ENCODE peak calls at places on chromosomes 5 and 9, in four cellular contexts. F, V, N and W are unnamed samples.

GRCh38 chr5:173881811-173882575 is 6.2 kb upstream of the CPEB4 start:
- DNase-seq in F (no peak), V (no peak), N (peak), W (peak)

GRCh38 chr9:114588671-114589526 is 1.3 kb downstream of the ATP6V1G1 start:
- DNase-seq in F (peak), V (no peak), N (peak), W (peak)

GRCh38 chr5:147763791-147764525 is 18.6 kb downstream of the JAKMIP2 start:
- DNase-seq in F (peak), V (no peak), N (peak), W (peak)

GRCh38 chr9:2208465-2208864 is 193.3 kb downstream of the SMARCA2 start:
- DNase-seq in F (peak), V (no peak), N (no peak), W (no peak)

GRCh38 chr5:150144211-150144801 is 11.3 kb downstream of the PDGFRB start:
- DNase-seq in F (peak), V (no peak), N (no peak), W (peak)

GRCh38 chr5:111367081-111367480 is 142.9 kb downstream of the CAMK4 start:
- DNase-seq in F (peak), V (no peak), N (peak), W (peak)

GRCh38 chr9:113139225-113139829 is 11.5 kb upstream of the SLC31A2 start:
- DNase-seq in F (no peak), V (no peak), N (no peak), W (no peak)

GRCh38 chr5:30505014-30505886 is 688.2 kb upstream of the CDH6 start:
- DNase-seq in F (no peak), V (no peak), N (peak), W (no peak)

GRCh38 chr5:154779105-154779504 is 23.9 kb downstream of the LARP1 start:
- DNase-seq in F (peak), V (peak), N (peak), W (peak)

GRCh38 chr9:89422151-89422918 is 75.6 kb downstream of the SEMA4D start:
- DNase-seq in F (peak), V (no peak), N (peak), W (peak)

GRCh38 chr9:121818841-121819430 is 167.5 kb downstream of the DAB2IP start:
- DNase-seq in F (no peak), V (no peak), N (no peak), W (no peak)

GRCh38 chr9:82031538-82032280 is 43.1 kb downstream of the SPATA31D1 start:
- DNase-seq in F (peak), V (no peak), N (peak), W (peak)

GRCh38 chr5:142320851-142321560 is 3.8 kb downstream of the SPRY4 start:
- DNase-seq in F (peak), V (no peak), N (no peak), W (no peak)

GRCh38 chr9:93183663-93184438 is at the start of gene WNK2:
- DNase-seq in F (no peak), V (peak), N (peak), W (peak)

GRCh38 chr5:151081426-151082273 is 816 bp upstream of the TNIP1 start:
- DNase-seq in F (peak), V (no peak), N (peak), W (peak)

GRCh38 chr5:127899214-127899610 is 184.4 kb upstream of the SLC12A2 start:
- DNase-seq in F (no peak), V (no peak), N (no peak), W (peak)

GRCh38 chr5:148808864-148809642 is 17.4 kb upstream of the ADRB2 start:
- DNase-seq in F (no peak), V (no peak), N (peak), W (no peak)

GRCh38 chr5:45132972-45133371 is 324.2 kb downstream of the MRPS30 start:
- DNase-seq in F (no peak), V (no peak), N (no peak), W (no peak)

GRCh38 chr5:144189800-144190429 is 19.2 kb downstream of the KCTD16 start:
- DNase-seq in F (peak), V (peak), N (peak), W (peak)

GRCh38 chr9:13033959-13034695 is 245.4 kb downstream of the MPDZ start:
- DNase-seq in F (peak), V (peak), N (peak), W (peak)

GRCh38 chr5:81748556-81748955 is 2.3 kb downstream of the SSBP2 start:
- DNase-seq in F (no peak), V (no peak), N (no peak), W (peak)

GRCh38 chr9:81605154-81605670 is 84.1 kb downstream of the TLE1 start:
- DNase-seq in F (no peak), V (no peak), N (peak), W (no peak)

GRCh38 chr5:30574761-30575160 is 618.7 kb upstream of the CDH6 start:
- DNase-seq in F (no peak), V (no peak), N (no peak), W (no peak)

GRCh38 chr9:129889461-129889935 is 54.2 kb downstream of the USP20 start:
- DNase-seq in F (no peak), V (no peak), N (no peak), W (no peak)

GRCh38 chr5:42855386-42855785 is 43.7 kb upstream of the SELENOP start:
- DNase-seq in F (no peak), V (no peak), N (no peak), W (no peak)

GRCh38 chr9:124439661-124440243 is 10.5 kb upstream of the ADGRD2 start:
- DNase-seq in F (no peak), V (no peak), N (no peak), W (no peak)

GRCh38 chr9:123011878-123012528 is 21.5 kb upstream of the GPR21 start:
- DNase-seq in F (peak), V (no peak), N (no peak), W (peak)

GRCh38 chr5:166493627-166494026 is 1797.8 kb upstream of the WWC1 start:
- DNase-seq in F (peak), V (no peak), N (no peak), W (no peak)

GRCh38 chr5:62312674-62313073 is 6.7 kb downstream of the KIF2A start:
- DNase-seq in F (no peak), V (no peak), N (no peak), W (peak)

GRCh38 chr5:96133337-96134094 is 171.9 kb upstream of the ELL2 start:
- DNase-seq in F (no peak), V (no peak), N (peak), W (no peak)

GRCh38 chr5:124162782-124163532 is 583.5 kb downstream of the ZNF608 start:
- DNase-seq in F (no peak), V (no peak), N (peak), W (peak)

GRCh38 chr5:10987881-10988504 is 227.0 kb upstream of the DAP start:
- DNase-seq in F (peak), V (peak), N (peak), W (peak)

GRCh38 chr5:74127377-74128338 is 501.7 kb downstream of the ARHGEF28 start:
- DNase-seq in F (peak), V (peak), N (peak), W (no peak)

DNA sequence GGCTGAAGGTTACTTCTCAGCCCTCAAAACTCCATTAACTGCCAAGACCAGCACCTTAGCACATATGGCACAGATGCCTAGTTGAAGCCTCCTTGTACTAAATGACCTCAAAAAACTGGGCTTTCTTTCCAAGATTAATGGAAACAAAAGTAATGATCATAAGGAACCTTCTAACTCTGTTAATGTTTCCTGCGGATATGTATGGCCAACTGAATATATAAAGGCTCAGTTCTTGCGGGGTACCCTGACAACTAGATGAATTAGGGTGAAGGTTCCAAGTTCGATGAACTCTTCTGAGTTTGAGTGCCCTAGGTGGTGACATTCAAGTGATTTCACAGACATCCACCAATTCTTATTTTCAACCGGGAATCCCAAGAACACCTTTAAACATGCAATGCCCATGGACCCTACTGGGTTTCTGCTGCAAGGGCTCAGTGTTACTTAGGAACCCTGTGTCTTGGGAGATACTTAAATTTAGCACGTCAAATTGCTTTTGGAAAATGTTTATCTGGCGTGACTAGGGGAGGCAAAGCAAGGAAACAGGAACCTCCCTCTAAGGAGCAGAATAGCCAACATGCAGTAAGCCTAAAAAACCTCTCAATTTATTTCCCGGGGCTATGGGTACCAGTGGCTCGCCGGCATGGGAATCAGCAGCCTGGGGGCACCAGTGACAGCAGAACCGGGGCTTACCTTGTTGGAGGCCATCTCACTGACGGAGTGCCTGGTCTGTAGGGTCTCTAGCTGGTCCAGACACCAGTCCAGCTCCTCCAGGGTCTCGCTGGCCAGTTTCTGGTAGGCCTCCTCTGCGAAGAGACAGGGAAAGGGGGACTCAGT is 455.5 kb downstream of the RAB3C start:
- DNase-seq in F (peak), V (no peak), N (no peak), W (peak)
- TF ChIP-seq CTCF in F (no peak), V (no peak), N (no peak), W (no peak)

DNA sequence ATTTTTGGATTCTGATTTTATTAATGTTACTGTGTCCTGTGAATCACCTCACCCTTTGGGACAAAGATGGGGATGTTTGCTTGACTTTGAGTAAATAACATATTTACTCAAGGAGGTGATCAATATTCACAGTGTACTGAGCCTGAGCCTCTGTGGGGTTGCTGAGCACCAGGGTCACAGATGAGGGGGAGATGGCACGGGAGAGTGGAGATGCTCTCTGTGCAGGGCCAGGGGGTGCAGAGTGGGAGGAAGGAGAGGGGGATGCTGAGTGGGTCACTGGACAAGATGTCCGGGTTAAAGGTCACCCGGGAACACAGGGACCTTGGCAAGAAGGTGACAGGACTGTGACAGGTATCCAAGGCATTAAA is 4.0 kb downstream of the SQSTM1 start:
- DNase-seq in F (no peak), V (no peak), N (no peak), W (no peak)
- H3K4me3 ChIP-seq in F (no peak), V (peak), N (no peak), W (no peak)

GRCh38 chr9:134778841-134779411 is 101.7 kb upstream of the FCN2 start:
- DNase-seq in F (peak), V (peak), N (peak), W (peak)
- TF ChIP-seq CTCF in F (peak), V (peak), N (peak), W (peak)

DNA sequence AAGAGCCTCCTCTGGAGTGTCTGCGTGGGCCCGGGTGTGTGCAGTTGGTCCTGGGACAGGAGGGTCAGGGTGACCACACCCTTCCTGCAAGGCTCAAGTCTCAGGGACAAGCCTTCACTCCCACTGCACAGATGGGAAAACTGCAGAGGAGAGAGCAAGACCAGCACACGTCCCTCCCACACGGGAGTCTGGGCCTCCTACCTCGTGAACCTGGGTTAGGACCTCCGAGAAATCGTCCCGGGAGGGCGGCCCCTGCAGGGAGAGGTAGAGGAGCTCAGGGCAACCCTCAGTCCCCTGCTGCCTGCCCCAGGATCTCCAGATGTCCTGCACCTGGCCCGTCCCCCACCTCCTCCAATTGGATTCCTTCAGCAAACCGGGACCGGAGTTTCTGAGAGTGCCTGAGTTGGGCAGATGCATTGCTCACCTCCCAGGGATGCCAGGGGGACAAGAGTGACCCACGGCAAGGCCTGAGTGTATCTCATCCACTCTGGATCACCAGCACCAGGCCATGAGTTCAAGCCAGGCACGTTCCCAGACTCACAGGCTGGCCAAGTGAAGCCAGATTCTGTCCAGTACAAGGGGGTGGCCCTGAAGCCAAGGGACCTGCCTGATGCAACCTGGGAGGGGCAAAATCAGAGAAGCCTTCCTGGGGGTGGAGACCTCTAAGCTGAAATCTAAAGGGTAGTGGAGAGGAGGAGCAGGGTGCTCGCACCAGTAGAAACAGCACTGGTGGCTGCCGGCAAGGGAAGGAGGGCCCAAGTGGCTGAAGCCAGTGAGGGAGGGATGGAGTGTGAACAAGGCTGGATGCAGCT is 2.1 kb downstream of the PIP5KL1 start:
- DNase-seq in F (no peak), V (no peak), N (peak), W (no peak)
- H3K4me3 ChIP-seq in F (no peak), V (no peak), N (peak), W (no peak)

GRCh38 chr9:3467593-3468219 is 58.1 kb downstream of the RFX3 start:
- DNase-seq in F (peak), V (peak), N (peak), W (peak)
- TF ChIP-seq CTCF in F (peak), V (peak), N (peak), W (peak)